ENCODE peak calls at places on chromosome 7, in six cellular contexts. J is nucleus accumbens; L is SW480; Y is iPS-NIHi11; H is effector memory CD4-positive, alpha-beta T cell; K is activated CD8-positive, alpha-beta memory T cell treated with anti-CD3 and anti-CD28 coated beads for 48 hours. W is an unnamed sample.

GRCh38 chr7:67377939-67378862 is 381.6 kb downstream of the TYW1 start:
- DNase-seq in J (peak), H (peak), L (peak), Y (peak), K (no peak), W (peak)

GRCh38 chr7:155789001-155789725 is 23.1 kb downstream of the SHH start:
- DNase-seq in H (no peak), J (no peak), K (no peak), Y (no peak), L (no peak), W (no peak)

GRCh38 chr7:132343196-132343595 is 233.1 kb downstream of the PLXNA4 start:
- DNase-seq in H (no peak), L (no peak), J (no peak), K (no peak), Y (no peak), W (no peak)

GRCh38 chr7:158344706-158345300 is 242.8 kb downstream of the PTPRN2 start:
- DNase-seq in H (no peak), K (no peak), L (no peak), J (no peak), Y (no peak), W (no peak)

GRCh38 chr7:4631664-4632171 is 50.4 kb upstream of the FOXK1 start:
- DNase-seq in Y (peak), H (no peak), K (no peak), J (peak), L (peak), W (peak)

GRCh38 chr7:131108212-131108980 is 219.3 kb upstream of the MKLN1 start:
- DNase-seq in K (no peak), H (peak), J (no peak), L (no peak), Y (no peak), W (peak)

GRCh38 chr7:4070214-4070613 is 611.9 kb upstream of the FOXK1 start:
- DNase-seq in L (no peak), H (no peak), J (no peak), K (no peak), Y (no peak), W (no peak)

GRCh38 chr7:43164757-43165156 is 52.3 kb downstream of the HECW1 start:
- DNase-seq in Y (no peak), J (peak), K (no peak), H (no peak), L (no peak), W (no peak)

GRCh38 chr7:151091431-151091830 is 5.2 kb downstream of the AGAP3 start:
- DNase-seq in Y (peak), J (no peak), K (no peak), H (no peak), L (no peak), W (no peak)

GRCh38 chr7:31455844-31456243 is 58.0 kb upstream of the ITPRID1 start:
- DNase-seq in L (no peak), H (no peak), J (no peak), Y (no peak), K (no peak), W (no peak)

GRCh38 chr7:52260046-52260665 is 775.3 kb upstream of the POM121L12 start:
- DNase-seq in L (peak), J (no peak), H (no peak), K (no peak), Y (peak), W (no peak)

GRCh38 chr7:964401-965231 is 10.1 kb upstream of the ADAP1 start:
- DNase-seq in J (peak), Y (peak), L (peak), K (no peak), H (no peak), W (peak)